ENCODE peak calls at places on chromosomes 4 and X, in six cellular contexts. One of them, this sample, is unnamed.

GRCh38 chr4:168803727-168804126 is 206.3 kb downstream of the CBR4 start:
- DNase-seq in H54: no peak
- DNase-seq in HAP-1: peak
- DNase-seq in activated CD4-positive, CD25-positive, alpha-beta regulatory T cell: no peak
- DNase-seq in NCI-H2107: no peak
- DNase-seq in stimulated activated CD8-positive, alpha-beta memory T cell treated with anti-CD3 and anti-CD28 coated beads, Interleukin-15, amount 100 ng/mL, for 4 hours: no peak
- DNase-seq in this sample: no peak

GRCh38 chr4:109729563-109730293 is at the start of gene PLA2G12A:
- DNase-seq in HAP-1: peak
- DNase-seq in NCI-H2107: peak
- DNase-seq in activated CD4-positive, CD25-positive, alpha-beta regulatory T cell: peak
- DNase-seq in H54: peak
- DNase-seq in stimulated activated CD8-positive, alpha-beta memory T cell treated with anti-CD3 and anti-CD28 coated beads, Interleukin-15, amount 100 ng/mL, for 4 hours: peak
- DNase-seq in this sample: peak

GRCh38 chr4:61204353-61204752 is 4.2 kb downstream of the ADGRL3 start:
- DNase-seq in activated CD4-positive, CD25-positive, alpha-beta regulatory T cell: no peak
- DNase-seq in HAP-1: no peak
- DNase-seq in stimulated activated CD8-positive, alpha-beta memory T cell treated with anti-CD3 and anti-CD28 coated beads, Interleukin-15, amount 100 ng/mL, for 4 hours: no peak
- DNase-seq in NCI-H2107: no peak
- DNase-seq in H54: peak
- DNase-seq in this sample: no peak

GRCh38 chr4:184924516-184924915 is 93.8 kb upstream of the HELT start:
- DNase-seq in NCI-H2107: no peak
- DNase-seq in stimulated activated CD8-positive, alpha-beta memory T cell treated with anti-CD3 and anti-CD28 coated beads, Interleukin-15, amount 100 ng/mL, for 4 hours: no peak
- DNase-seq in H54: no peak
- DNase-seq in HAP-1: no peak
- DNase-seq in activated CD4-positive, CD25-positive, alpha-beta regulatory T cell: no peak
- DNase-seq in this sample: no peak

GRCh38 chrX:22690116-22690515 is 309.6 kb upstream of the DDX53 start:
- DNase-seq in NCI-H2107: no peak
- DNase-seq in H54: no peak
- DNase-seq in activated CD4-positive, CD25-positive, alpha-beta regulatory T cell: no peak
- DNase-seq in HAP-1: no peak
- DNase-seq in stimulated activated CD8-positive, alpha-beta memory T cell treated with anti-CD3 and anti-CD28 coated beads, Interleukin-15, amount 100 ng/mL, for 4 hours: no peak
- DNase-seq in this sample: no peak

GRCh38 chr4:35459045-35459444 is 785.3 kb downstream of the ARAP2 start:
- DNase-seq in H54: no peak
- DNase-seq in stimulated activated CD8-positive, alpha-beta memory T cell treated with anti-CD3 and anti-CD28 coated beads, Interleukin-15, amount 100 ng/mL, for 4 hours: no peak
- DNase-seq in NCI-H2107: no peak
- DNase-seq in HAP-1: no peak
- DNase-seq in activated CD4-positive, CD25-positive, alpha-beta regulatory T cell: no peak
- DNase-seq in this sample: no peak

GRCh38 chrX:20829665-20830481 is 544.3 kb upstream of the CNKSR2 start:
- DNase-seq in stimulated activated CD8-positive, alpha-beta memory T cell treated with anti-CD3 and anti-CD28 coated beads, Interleukin-15, amount 100 ng/mL, for 4 hours: no peak
- DNase-seq in NCI-H2107: no peak
- DNase-seq in HAP-1: no peak
- DNase-seq in H54: no peak
- DNase-seq in activated CD4-positive, CD25-positive, alpha-beta regulatory T cell: no peak
- DNase-seq in this sample: no peak

GRCh38 chr4:65819192-65819591 is 148.9 kb upstream of the EPHA5 start:
- DNase-seq in stimulated activated CD8-positive, alpha-beta memory T cell treated with anti-CD3 and anti-CD28 coated beads, Interleukin-15, amount 100 ng/mL, for 4 hours: no peak
- DNase-seq in HAP-1: no peak
- DNase-seq in H54: no peak
- DNase-seq in NCI-H2107: no peak
- DNase-seq in activated CD4-positive, CD25-positive, alpha-beta regulatory T cell: no peak
- DNase-seq in this sample: no peak

GRCh38 chr4:150501019-150501727 is 80.8 kb upstream of the MAB21L2 start:
- DNase-seq in NCI-H2107: no peak
- DNase-seq in stimulated activated CD8-positive, alpha-beta memory T cell treated with anti-CD3 and anti-CD28 coated beads, Interleukin-15, amount 100 ng/mL, for 4 hours: no peak
- DNase-seq in H54: peak
- DNase-seq in HAP-1: no peak
- DNase-seq in activated CD4-positive, CD25-positive, alpha-beta regulatory T cell: no peak
- DNase-seq in this sample: no peak

GRCh38 chr4:70239497-70239896 is 2.9 kb upstream of the CSN3 start:
- DNase-seq in stimulated activated CD8-positive, alpha-beta memory T cell treated with anti-CD3 and anti-CD28 coated beads, Interleukin-15, amount 100 ng/mL, for 4 hours: no peak
- DNase-seq in NCI-H2107: no peak
- DNase-seq in HAP-1: no peak
- DNase-seq in H54: no peak
- DNase-seq in activated CD4-positive, CD25-positive, alpha-beta regulatory T cell: no peak
- DNase-seq in this sample: no peak

GRCh38 chr4:35175894-35176293 is 1068.4 kb downstream of the ARAP2 start:
- DNase-seq in stimulated activated CD8-positive, alpha-beta memory T cell treated with anti-CD3 and anti-CD28 coated beads, Interleukin-15, amount 100 ng/mL, for 4 hours: no peak
- DNase-seq in activated CD4-positive, CD25-positive, alpha-beta regulatory T cell: no peak
- DNase-seq in NCI-H2107: no peak
- DNase-seq in H54: no peak
- DNase-seq in HAP-1: no peak
- DNase-seq in this sample: no peak

GRCh38 chr4:39718366-39719323 is 20.7 kb downstream of the UBE2K start:
- DNase-seq in NCI-H2107: no peak
- DNase-seq in H54: no peak
- DNase-seq in stimulated activated CD8-positive, alpha-beta memory T cell treated with anti-CD3 and anti-CD28 coated beads, Interleukin-15, amount 100 ng/mL, for 4 hours: no peak
- DNase-seq in activated CD4-positive, CD25-positive, alpha-beta regulatory T cell: no peak
- DNase-seq in HAP-1: no peak
- DNase-seq in this sample: no peak

GRCh38 chr4:20311863-20312262 is 60.2 kb downstream of the SLIT2 start:
- DNase-seq in H54: no peak
- DNase-seq in HAP-1: no peak
- DNase-seq in NCI-H2107: no peak
- DNase-seq in stimulated activated CD8-positive, alpha-beta memory T cell treated with anti-CD3 and anti-CD28 coated beads, Interleukin-15, amount 100 ng/mL, for 4 hours: no peak
- DNase-seq in activated CD4-positive, CD25-positive, alpha-beta regulatory T cell: no peak
- DNase-seq in this sample: no peak

GRCh38 chrX:113551919-113552318 is 711.3 kb upstream of the AMOT start:
- DNase-seq in stimulated activated CD8-positive, alpha-beta memory T cell treated with anti-CD3 and anti-CD28 coated beads, Interleukin-15, amount 100 ng/mL, for 4 hours: no peak
- DNase-seq in H54: no peak
- DNase-seq in HAP-1: no peak
- DNase-seq in activated CD4-positive, CD25-positive, alpha-beta regulatory T cell: no peak
- DNase-seq in NCI-H2107: no peak
- DNase-seq in this sample: no peak

GRCh38 chrX:9955506-9955905 is 11.7 kb upstream of the CLDN34 start:
- DNase-seq in stimulated activated CD8-positive, alpha-beta memory T cell treated with anti-CD3 and anti-CD28 coated beads, Interleukin-15, amount 100 ng/mL, for 4 hours: no peak
- DNase-seq in NCI-H2107: no peak
- DNase-seq in H54: no peak
- DNase-seq in HAP-1: no peak
- DNase-seq in activated CD4-positive, CD25-positive, alpha-beta regulatory T cell: no peak
- DNase-seq in this sample: no peak

GRCh38 chr4:185357220-185357619 is 38.5 kb downstream of the LRP2BP start:
- DNase-seq in HAP-1: no peak
- DNase-seq in NCI-H2107: no peak
- DNase-seq in stimulated activated CD8-positive, alpha-beta memory T cell treated with anti-CD3 and anti-CD28 coated beads, Interleukin-15, amount 100 ng/mL, for 4 hours: no peak
- DNase-seq in H54: no peak
- DNase-seq in activated CD4-positive, CD25-positive, alpha-beta regulatory T cell: no peak
- DNase-seq in this sample: no peak

GRCh38 chr4:162839814-162840213 is 326.9 kb downstream of the NAF1 start:
- DNase-seq in H54: no peak
- DNase-seq in stimulated activated CD8-positive, alpha-beta memory T cell treated with anti-CD3 and anti-CD28 coated beads, Interleukin-15, amount 100 ng/mL, for 4 hours: no peak
- DNase-seq in NCI-H2107: no peak
- DNase-seq in activated CD4-positive, CD25-positive, alpha-beta regulatory T cell: no peak
- DNase-seq in HAP-1: no peak
- DNase-seq in this sample: no peak

GRCh38 chrX:2933125-2933900 is 4.2 kb upstream of the ARSD start:
- DNase-seq in NCI-H2107: no peak
- DNase-seq in H54: no peak
- DNase-seq in activated CD4-positive, CD25-positive, alpha-beta regulatory T cell: no peak
- DNase-seq in HAP-1: no peak
- DNase-seq in stimulated activated CD8-positive, alpha-beta memory T cell treated with anti-CD3 and anti-CD28 coated beads, Interleukin-15, amount 100 ng/mL, for 4 hours: no peak
- DNase-seq in this sample: no peak

GRCh38 chr4:145130788-145131398 is 32.8 kb downstream of the ABCE1 start:
- DNase-seq in activated CD4-positive, CD25-positive, alpha-beta regulatory T cell: no peak
- DNase-seq in H54: no peak
- DNase-seq in HAP-1: no peak
- DNase-seq in stimulated activated CD8-positive, alpha-beta memory T cell treated with anti-CD3 and anti-CD28 coated beads, Interleukin-15, amount 100 ng/mL, for 4 hours: no peak
- DNase-seq in NCI-H2107: no peak
- DNase-seq in this sample: no peak

GRCh38 chr4:86015412-86016350 is 344.2 kb downstream of the MAPK10 start:
- DNase-seq in stimulated activated CD8-positive, alpha-beta memory T cell treated with anti-CD3 and anti-CD28 coated beads, Interleukin-15, amount 100 ng/mL, for 4 hours: no peak
- DNase-seq in HAP-1: no peak
- DNase-seq in NCI-H2107: no peak
- DNase-seq in H54: no peak
- DNase-seq in activated CD4-positive, CD25-positive, alpha-beta regulatory T cell: no peak
- DNase-seq in this sample: no peak

GRCh38 chrX:42290608-42291007 is 367.3 kb upstream of the CASK start:
- DNase-seq in activated CD4-positive, CD25-positive, alpha-beta regulatory T cell: no peak
- DNase-seq in stimulated activated CD8-positive, alpha-beta memory T cell treated with anti-CD3 and anti-CD28 coated beads, Interleukin-15, amount 100 ng/mL, for 4 hours: no peak
- DNase-seq in H54: no peak
- DNase-seq in HAP-1: no peak
- DNase-seq in NCI-H2107: no peak
- DNase-seq in this sample: no peak

GRCh38 chr4:17475481-17475880 is 36.4 kb downstream of the QDPR start:
- DNase-seq in stimulated activated CD8-positive, alpha-beta memory T cell treated with anti-CD3 and anti-CD28 coated beads, Interleukin-15, amount 100 ng/mL, for 4 hours: no peak
- DNase-seq in activated CD4-positive, CD25-positive, alpha-beta regulatory T cell: no peak
- DNase-seq in HAP-1: no peak
- DNase-seq in NCI-H2107: no peak
- DNase-seq in H54: no peak
- DNase-seq in this sample: no peak

GRCh38 chrX:128460835-128461234 is 408.6 kb upstream of the ACTRT1 start:
- DNase-seq in stimulated activated CD8-positive, alpha-beta memory T cell treated with anti-CD3 and anti-CD28 coated beads, Interleukin-15, amount 100 ng/mL, for 4 hours: no peak
- DNase-seq in HAP-1: no peak
- DNase-seq in NCI-H2107: no peak
- DNase-seq in activated CD4-positive, CD25-positive, alpha-beta regulatory T cell: no peak
- DNase-seq in H54: no peak
- DNase-seq in this sample: no peak

GRCh38 chr4:57607616-57608150 is 497.5 kb upstream of the IGFBP7 start:
- DNase-seq in HAP-1: no peak
- DNase-seq in NCI-H2107: no peak
- DNase-seq in stimulated activated CD8-positive, alpha-beta memory T cell treated with anti-CD3 and anti-CD28 coated beads, Interleukin-15, amount 100 ng/mL, for 4 hours: no peak
- DNase-seq in H54: no peak
- DNase-seq in activated CD4-positive, CD25-positive, alpha-beta regulatory T cell: no peak
- DNase-seq in this sample: no peak

GRCh38 chrX:1599791-1600405 is 8.5 kb downstream of the AKAP17A start:
- DNase-seq in NCI-H2107: no peak
- DNase-seq in stimulated activated CD8-positive, alpha-beta memory T cell treated with anti-CD3 and anti-CD28 coated beads, Interleukin-15, amount 100 ng/mL, for 4 hours: no peak
- DNase-seq in HAP-1: no peak
- DNase-seq in H54: no peak
- DNase-seq in activated CD4-positive, CD25-positive, alpha-beta regulatory T cell: no peak
- DNase-seq in this sample: no peak

GRCh38 chr4:2714071-2714770 is 41.9 kb downstream of the TNIP2 start:
- DNase-seq in NCI-H2107: peak
- DNase-seq in H54: no peak
- DNase-seq in activated CD4-positive, CD25-positive, alpha-beta regulatory T cell: no peak
- DNase-seq in HAP-1: no peak
- DNase-seq in stimulated activated CD8-positive, alpha-beta memory T cell treated with anti-CD3 and anti-CD28 coated beads, Interleukin-15, amount 100 ng/mL, for 4 hours: no peak
- DNase-seq in this sample: peak

GRCh38 chr4:13985824-13986223 is 358.3 kb upstream of the BOD1L1 start:
- DNase-seq in HAP-1: no peak
- DNase-seq in H54: no peak
- DNase-seq in activated CD4-positive, CD25-positive, alpha-beta regulatory T cell: no peak
- DNase-seq in NCI-H2107: no peak
- DNase-seq in stimulated activated CD8-positive, alpha-beta memory T cell treated with anti-CD3 and anti-CD28 coated beads, Interleukin-15, amount 100 ng/mL, for 4 hours: no peak
- DNase-seq in this sample: no peak

GRCh38 chr4:154928640-154929257 is 147.7 kb downstream of the RBM46 start:
- DNase-seq in activated CD4-positive, CD25-positive, alpha-beta regulatory T cell: no peak
- DNase-seq in stimulated activated CD8-positive, alpha-beta memory T cell treated with anti-CD3 and anti-CD28 coated beads, Interleukin-15, amount 100 ng/mL, for 4 hours: no peak
- DNase-seq in HAP-1: no peak
- DNase-seq in NCI-H2107: no peak
- DNase-seq in H54: no peak
- DNase-seq in this sample: peak

GRCh38 chr4:38009949-38010348 is 49.8 kb downstream of the PTTG2 start:
- DNase-seq in activated CD4-positive, CD25-positive, alpha-beta regulatory T cell: no peak
- DNase-seq in H54: no peak
- DNase-seq in NCI-H2107: no peak
- DNase-seq in stimulated activated CD8-positive, alpha-beta memory T cell treated with anti-CD3 and anti-CD28 coated beads, Interleukin-15, amount 100 ng/mL, for 4 hours: no peak
- DNase-seq in HAP-1: no peak
- DNase-seq in this sample: no peak

GRCh38 chrX:149487292-149487691 is 17.8 kb downstream of the IDS start:
- DNase-seq in HAP-1: no peak
- DNase-seq in NCI-H2107: no peak
- DNase-seq in activated CD4-positive, CD25-positive, alpha-beta regulatory T cell: no peak
- DNase-seq in H54: no peak
- DNase-seq in stimulated activated CD8-positive, alpha-beta memory T cell treated with anti-CD3 and anti-CD28 coated beads, Interleukin-15, amount 100 ng/mL, for 4 hours: no peak
- DNase-seq in this sample: no peak

GRCh38 chr4:152531479-152531878 is 4.4 kb downstream of the FBXW7 start:
- DNase-seq in H54: no peak
- DNase-seq in activated CD4-positive, CD25-positive, alpha-beta regulatory T cell: no peak
- DNase-seq in HAP-1: no peak
- DNase-seq in stimulated activated CD8-positive, alpha-beta memory T cell treated with anti-CD3 and anti-CD28 coated beads, Interleukin-15, amount 100 ng/mL, for 4 hours: no peak
- DNase-seq in NCI-H2107: no peak
- DNase-seq in this sample: no peak

GRCh38 chr4:47239649-47240048 is 208.3 kb downstream of the GABRB1 start:
- DNase-seq in HAP-1: no peak
- DNase-seq in NCI-H2107: no peak
- DNase-seq in H54: no peak
- DNase-seq in stimulated activated CD8-positive, alpha-beta memory T cell treated with anti-CD3 and anti-CD28 coated beads, Interleukin-15, amount 100 ng/mL, for 4 hours: no peak
- DNase-seq in activated CD4-positive, CD25-positive, alpha-beta regulatory T cell: no peak
- DNase-seq in this sample: no peak

GRCh38 chr4:182620111-182620980 is 296.8 kb downstream of the DCTD start:
- DNase-seq in activated CD4-positive, CD25-positive, alpha-beta regulatory T cell: no peak
- DNase-seq in H54: no peak
- DNase-seq in NCI-H2107: no peak
- DNase-seq in stimulated activated CD8-positive, alpha-beta memory T cell treated with anti-CD3 and anti-CD28 coated beads, Interleukin-15, amount 100 ng/mL, for 4 hours: no peak
- DNase-seq in HAP-1: no peak
- DNase-seq in this sample: no peak

GRCh38 chr4:8938137-8938536 is 66.5 kb upstream of the HMX1 start:
- DNase-seq in NCI-H2107: no peak
- DNase-seq in stimulated activated CD8-positive, alpha-beta memory T cell treated with anti-CD3 and anti-CD28 coated beads, Interleukin-15, amount 100 ng/mL, for 4 hours: no peak
- DNase-seq in HAP-1: no peak
- DNase-seq in H54: no peak
- DNase-seq in activated CD4-positive, CD25-positive, alpha-beta regulatory T cell: no peak
- DNase-seq in this sample: no peak

GRCh38 chr4:72975488-72975784 is 94.1 kb downstream of the COX18 start:
- DNase-seq in stimulated activated CD8-positive, alpha-beta memory T cell treated with anti-CD3 and anti-CD28 coated beads, Interleukin-15, amount 100 ng/mL, for 4 hours: no peak
- DNase-seq in H54: no peak
- DNase-seq in activated CD4-positive, CD25-positive, alpha-beta regulatory T cell: no peak
- DNase-seq in HAP-1: no peak
- DNase-seq in NCI-H2107: no peak
- DNase-seq in this sample: no peak

GRCh38 chr4:8100696-8101095 is 57.9 kb downstream of the ABLIM2 start:
- DNase-seq in NCI-H2107: no peak
- DNase-seq in activated CD4-positive, CD25-positive, alpha-beta regulatory T cell: no peak
- DNase-seq in HAP-1: no peak
- DNase-seq in H54: no peak
- DNase-seq in stimulated activated CD8-positive, alpha-beta memory T cell treated with anti-CD3 and anti-CD28 coated beads, Interleukin-15, amount 100 ng/mL, for 4 hours: no peak
- DNase-seq in this sample: no peak